ENCODE peak calls at places on chromosomes 12 and 14, in four cellular contexts. U is A673, G is GM13977, I is AG09309. J is an unnamed sample.
A peak's percentile ranks its signal among the peaks of the same experiment; 100 is the strongest.

GRCh38 chr12:64779349-64779974 is 20.3 kb upstream of the GNS start:
- DNase-seq in U (peak; percentile 27), G (no peak), I (no peak), J (no peak)

GRCh38 chr12:54259194-54260011 is 20.5 kb downstream of the CBX5 start:
- DNase-seq in U (peak; percentile 97), G (peak; percentile 78), I (peak; percentile 65), J (peak; percentile 30)

GRCh38 chr12:92144045-92144630 is 1.5 kb downstream of the BTG1 start:
- DNase-seq in U (peak; percentile 80), G (peak; percentile 55), I (peak; percentile 94), J (peak; percentile 83)

GRCh38 chr12:50353869-50354593 is 42.4 kb downstream of the FAM186A start:
- DNase-seq in U (no peak), G (no peak), I (no peak), J (no peak)

GRCh38 chr12:92030618-92031017 is 115.0 kb downstream of the BTG1 start:
- DNase-seq in U (no peak), G (peak; percentile 29), I (no peak), J (peak; percentile 43)

GRCh38 chr14:103033744-103034143 is 23.6 kb downstream of the CDC42BPB start:
- DNase-seq in U (no peak), G (no peak), I (peak; percentile 31), J (no peak)

GRCh38 chr14:76151398-76152332 is at the start of gene GPATCH2L:
- DNase-seq in U (peak; percentile 95), G (peak; percentile 98), I (peak; percentile 33), J (peak; percentile 67)

GRCh38 chr12:16545836-16546235 is 60.1 kb downstream of the LMO3 start:
- DNase-seq in U (no peak), G (no peak), I (no peak), J (no peak)

GRCh38 chr12:117091758-117092510 is 7.3 kb downstream of the TESC start:
- DNase-seq in U (no peak), G (no peak), I (no peak), J (no peak)

GRCh38 chr12:106493531-106493930 is 89.3 kb upstream of the RFX4 start:
- DNase-seq in U (peak; percentile 78), G (no peak), I (no peak), J (no peak)

GRCh38 chr14:47821134-47821533 is 145.7 kb upstream of the MDGA2 start:
- DNase-seq in U (no peak), G (no peak), I (no peak), J (no peak)
- TF ChIP-seq CTCF in U (no peak), G (no peak), I (no peak), J (no peak)

DNA sequence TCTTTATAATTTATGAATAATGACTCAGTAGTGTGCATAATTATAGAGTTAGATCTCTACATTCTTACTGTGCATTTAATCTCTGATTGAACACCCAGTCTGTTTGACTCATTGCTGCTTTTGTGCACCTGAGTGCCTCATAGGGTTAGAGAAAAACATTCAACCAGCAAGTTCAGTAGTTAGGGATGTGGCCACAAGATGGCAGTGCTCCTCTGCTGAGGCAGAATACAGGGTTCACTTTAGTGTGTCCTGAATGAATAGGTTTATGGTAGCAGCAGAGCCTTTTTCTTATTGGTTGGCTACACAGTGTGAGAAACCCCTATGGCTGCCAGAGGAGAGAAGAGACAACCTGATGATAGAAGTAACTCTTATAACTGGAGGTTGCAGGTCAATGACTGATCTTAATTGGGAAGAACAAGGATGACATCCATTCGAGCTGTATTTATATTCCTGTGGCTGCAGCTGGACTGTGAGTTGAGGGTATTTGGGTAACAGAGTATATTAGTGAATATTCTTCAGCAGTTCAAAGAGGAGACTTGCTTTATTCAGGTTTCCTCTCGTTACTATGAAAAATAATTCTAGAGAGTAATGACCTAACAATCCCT is 194.9 kb upstream of the OR4E1 start:
- DNase-seq in U (peak; percentile 76), G (peak; percentile 50), I (no peak), J (no peak)
- TF ChIP-seq CTCF in U (peak; percentile 94), G (peak; percentile 82), I (peak; percentile 45), J (peak; percentile 85)

GRCh38 chr14:24296341-24297157 is 3.0 kb downstream of the DHRS1 start:
- DNase-seq in U (peak; percentile 87), G (peak; percentile 86), I (peak; percentile 67), J (peak; percentile 67)

GRCh38 chr14:24300326-24300980 is 803 bp downstream of the NOP9 start:
- DNase-seq in U (no peak), G (no peak), I (no peak), J (no peak)

GRCh38 chr14:24299255-24300191 is at the start of the genes DHRS1 and NOP9:
- DNase-seq in U (peak; percentile 90), G (peak; percentile 97), I (peak; percentile 18), J (peak; percentile 69)

GRCh38 chr14:24298892-24299254 is 707 bp downstream of the DHRS1 start:
- DNase-seq in U (peak; percentile 20), G (no peak), I (peak; percentile 13), J (no peak)

DNA sequence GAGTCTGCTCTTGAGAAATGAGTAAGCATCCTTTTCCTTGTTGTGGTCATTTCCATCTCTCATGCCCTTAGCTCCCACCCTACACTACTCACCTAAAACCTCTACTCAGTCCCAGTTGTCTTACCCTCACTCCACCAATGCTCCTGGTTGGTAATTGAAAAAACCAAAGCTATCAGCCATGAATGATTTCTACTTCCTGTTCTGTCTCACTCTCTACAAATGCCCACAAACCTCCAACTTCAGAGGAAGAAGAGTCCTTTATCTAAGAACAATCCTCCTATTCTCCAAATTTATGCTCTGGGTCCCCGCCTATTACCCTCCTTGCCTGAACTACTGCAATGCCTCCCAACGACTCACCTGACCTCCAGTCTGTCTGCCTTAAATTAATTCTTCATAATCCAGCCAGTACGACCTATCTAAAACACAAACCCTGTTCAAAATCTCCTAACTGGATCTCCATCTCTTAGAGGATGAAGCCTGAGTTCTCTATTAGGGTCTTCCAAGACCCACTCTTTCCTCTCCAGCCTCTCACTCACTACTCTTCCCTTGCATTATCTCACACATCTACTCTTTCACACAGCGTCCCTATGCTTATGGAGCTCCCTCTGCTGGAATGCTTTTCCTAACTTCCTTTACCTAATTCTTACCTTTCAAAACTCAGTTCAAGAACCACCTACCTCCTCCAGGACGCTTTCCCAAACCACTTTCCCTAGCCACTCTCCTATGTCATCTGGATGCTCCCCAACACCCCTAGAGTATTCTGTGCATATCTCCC is 2.2 kb downstream of the DHRS1 start:
- DNase-seq in U (peak; percentile 45), G (no peak), I (no peak), J (no peak)
- TF ChIP-seq CTCF in U (peak; percentile 64), G (peak; percentile 42), I (peak; percentile 44), J (peak; percentile 29)

GRCh38 chr12:52170827-52171226 is 21.0 kb downstream of the KRT80 start:
- DNase-seq in U (no peak), G (no peak), I (no peak), J (no peak)

GRCh38 chr12:52169886-52170285 is 21.9 kb downstream of the KRT80 start:
- DNase-seq in U (no peak), G (no peak), I (no peak), J (no peak)

GRCh38 chr12:52173526-52173925 is 18.3 kb downstream of the KRT80 start:
- DNase-seq in U (no peak), G (no peak), I (no peak), J (no peak)

GRCh38 chr12:52172956-52173355 is 18.9 kb downstream of the KRT80 start:
- DNase-seq in U (no peak), G (no peak), I (no peak), J (no peak)

GRCh38 chr12:52171950-52172512 is 19.8 kb downstream of the KRT80 start:
- DNase-seq in U (no peak), G (no peak), I (no peak), J (no peak)
- TF ChIP-seq CTCF in U (peak; percentile 65), G (peak; percentile 37), I (peak; percentile 44), J (peak; percentile 28)

GRCh38 chr14:80847093-80847492 is 94.4 kb downstream of the CEP128 start:
- DNase-seq in U (no peak), G (no peak), I (no peak), J (no peak)

GRCh38 chr14:80845877-80846276 is 95.7 kb downstream of the CEP128 start:
- DNase-seq in U (peak; percentile 4), G (no peak), I (no peak), J (no peak)

GRCh38 chr14:80844872-80845271 is 96.7 kb downstream of the CEP128 start:
- DNase-seq in U (no peak), G (no peak), I (no peak), J (no peak)

DNA sequence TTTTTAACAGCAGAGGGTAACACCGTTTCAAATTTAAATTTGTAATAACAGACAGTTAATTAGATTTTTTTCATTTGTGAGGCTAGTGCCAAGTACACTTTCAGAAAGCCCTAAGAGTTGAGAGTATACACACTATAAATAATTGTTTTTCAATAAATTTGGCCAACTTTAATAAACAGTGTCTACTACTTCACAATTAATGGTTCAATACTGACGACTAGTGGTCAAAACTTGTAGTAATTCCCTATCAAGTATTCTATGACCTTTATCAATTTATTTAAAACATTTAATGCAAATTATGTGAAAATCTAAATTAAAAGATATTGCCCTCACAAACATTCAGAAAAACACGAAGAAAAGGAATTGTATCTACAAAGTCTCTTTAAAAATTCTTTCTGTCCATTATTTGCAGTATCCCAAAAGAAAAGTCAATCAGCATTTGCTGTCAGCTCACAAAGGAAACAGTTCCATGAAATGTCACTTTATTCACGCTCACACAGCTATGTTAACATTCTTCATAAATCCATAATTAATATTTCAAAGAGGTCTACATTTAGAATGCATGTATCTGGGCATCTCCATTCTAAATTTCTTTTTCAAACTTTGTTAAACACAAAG is 91.2 kb downstream of the CEP128 start:
- DNase-seq in U (peak; percentile 51), G (peak; percentile 10), I (peak; percentile 7), J (no peak)
- TF ChIP-seq CTCF in U (peak; percentile 73), G (peak; percentile 59), I (peak; percentile 46), J (peak; percentile 37)

J was measured in GM12864.